ENCODE peak calls at places on chromosomes 2 and 18, in six cellular contexts. I is activated CD4-positive, alpha-beta T cell treated with anti-CD3 and anti-CD28 coated beads, Interleukin-2, amount 50 U/mL, for 48 hours; M is HTR-8/SVneo; D is Daoy; N is stimulated activated CD4-positive, alpha-beta T cell treated with anti-CD3 and anti-CD28 coated beads, Interleukin-4, amount 100 ng/mL, for 48 hours; C is HS-5. K is an unnamed sample.

GRCh38 chr2:20661028-20661980 is 5.6 kb upstream of the GDF7 start:
- DNase-seq in I (peak), M (peak), D (peak), C (peak), N (peak), K (peak)

GRCh38 chr18:78086931-78087330 is 837.3 kb downstream of the GALR1 start:
- DNase-seq in D (no peak), C (no peak), N (no peak), M (no peak), I (no peak), K (no peak)

GRCh38 chr2:108270768-108271506 is 17.8 kb upstream of the SULT1C2 start:
- DNase-seq in N (no peak), I (no peak), M (no peak), C (no peak), D (peak), K (no peak)

GRCh38 chr2:239233576-239233975 is 167.2 kb downstream of the HDAC4 start:
- DNase-seq in D (no peak), N (no peak), M (no peak), C (no peak), I (no peak), K (no peak)

GRCh38 chr2:149527998-149528775 is 59.4 kb downstream of the MMADHC start:
- DNase-seq in C (no peak), I (no peak), N (no peak), D (no peak), M (no peak), K (no peak)

GRCh38 chr2:25822190-25823117 is 55.8 kb downstream of the ASXL2 start:
- DNase-seq in C (no peak), M (no peak), I (peak), N (peak), D (no peak), K (peak)

GRCh38 chr2:173830169-173830568 is 135.0 kb downstream of the SP3 start:
- DNase-seq in N (no peak), D (no peak), I (no peak), M (no peak), C (no peak), K (no peak)

GRCh38 chr2:222892321-222892720 is 31.5 kb downstream of the ACSL3 start:
- DNase-seq in M (peak), N (no peak), C (no peak), D (no peak), I (no peak), K (no peak)